ENCODE peak calls at places on chromosomes 11 and 22, in six cellular contexts. Z is colonic mucosa, A is lower lobe of right lung, M is astrocyte of the spinal cord, Y is HCT116, Q is BJ. G is an unnamed sample.

GRCh38 chr11:2748814-2749554 is 49.2 kb upstream of the KCNQ1OT1 start:
- DNase-seq in Z (no peak), A (peak), M (no peak), Y (no peak), Q (no peak), G (no peak)

GRCh38 chr11:73121692-73122091 is 20.4 kb downstream of the FCHSD2 start:
- DNase-seq in Z (no peak), A (no peak), M (no peak), Y (no peak), Q (no peak), G (no peak)

GRCh38 chr22:36734171-36735058 is 30.9 kb upstream of the CACNG2 start:
- DNase-seq in Z (no peak), A (no peak), M (peak), Y (no peak), Q (no peak), G (peak)

GRCh38 chr11:20388096-20389055 is 860 bp downstream of the PRMT3 start:
- DNase-seq in Z (peak), A (no peak), M (peak), Y (no peak), Q (no peak), G (no peak)

GRCh38 chr22:25068701-25069100 is 116.2 kb downstream of the KIAA1671 start:
- DNase-seq in Z (no peak), A (no peak), M (no peak), Y (no peak), Q (no peak), G (no peak)

GRCh38 chr11:88555829-88556202 is 218.3 kb upstream of the CTSC start:
- DNase-seq in Z (no peak), A (no peak), M (peak), Y (no peak), Q (peak), G (peak)

GRCh38 chr11:35424157-35424945 is 5.0 kb upstream of the SLC1A2 start:
- DNase-seq in Z (no peak), A (no peak), M (no peak), Y (no peak), Q (peak), G (peak)

GRCh38 chr11:45890886-45891550 is 5.6 kb downstream of the MAPK8IP1 start:
- DNase-seq in Z (no peak), A (no peak), M (no peak), Y (no peak), Q (no peak), G (no peak)

GRCh38 chr22:31738566-31738965 is 11.4 kb downstream of the PRR14L start:
- DNase-seq in Z (no peak), A (no peak), M (no peak), Y (no peak), Q (no peak), G (no peak)

GRCh38 chr11:95095858-95096587 is 6.4 kb downstream of the ENDOD1 start:
- DNase-seq in Z (no peak), A (no peak), M (peak), Y (no peak), Q (no peak), G (no peak)

GRCh38 chr22:37260939-37261338 is 16.9 kb upstream of the RAC2 start:
- DNase-seq in Z (peak), A (peak), M (peak), Y (peak), Q (no peak), G (no peak)

GRCh38 chr11:16605440-16605970 is 132.9 kb upstream of the C11orf58 start:
- DNase-seq in Z (peak), A (no peak), M (peak), Y (no peak), Q (no peak), G (no peak)

GRCh38 chr11:87391501-87391900 is 353.8 kb downstream of the TMEM135 start:
- DNase-seq in Z (no peak), A (no peak), M (no peak), Y (no peak), Q (no peak), G (no peak)

GRCh38 chr11:111422494-111423249 is 43.6 kb upstream of the POU2AF1 start:
- DNase-seq in Z (peak), A (peak), M (peak), Y (peak), Q (no peak), G (no peak)

GRCh38 chr11:3135491-3136440 is 29.3 kb downstream of the OSBPL5 start:
- DNase-seq in Z (no peak), A (peak), M (no peak), Y (no peak), Q (no peak), G (no peak)

GRCh38 chr11:116414357-116414756 is 358.4 kb downstream of the BUD13 start:
- DNase-seq in Z (no peak), A (no peak), M (no peak), Y (no peak), Q (no peak), G (no peak)

GRCh38 chr11:28521075-28521474 is 412.9 kb downstream of the METTL15 start:
- DNase-seq in Z (no peak), A (no peak), M (no peak), Y (no peak), Q (no peak), G (no peak)

GRCh38 chr11:8671651-8672062 is 10.8 kb downstream of the TRIM66 start:
- DNase-seq in Z (no peak), A (no peak), M (no peak), Y (no peak), Q (no peak), G (no peak)

GRCh38 chr22:26004477-26004876 is 164.8 kb upstream of the SEZ6L start:
- DNase-seq in Z (no peak), A (no peak), M (no peak), Y (no peak), Q (no peak), G (no peak)

GRCh38 chr11:66559141-66559861 is 9.1 kb downstream of the CTSF start:
- DNase-seq in Z (no peak), A (peak), M (no peak), Y (no peak), Q (no peak), G (no peak)

GRCh38 chr22:46454910-46455269 is 82.5 kb downstream of the CELSR1 start:
- DNase-seq in Z (no peak), A (no peak), M (peak), Y (peak), Q (no peak), G (no peak)

GRCh38 chr22:43226368-43226979 is 39.5 kb upstream of the TTLL12 start:
- DNase-seq in Z (no peak), A (no peak), M (peak), Y (no peak), Q (no peak), G (no peak)

GRCh38 chr22:48429621-48430020 is 1398.1 kb downstream of the BRD1 start:
- DNase-seq in Z (no peak), A (no peak), M (no peak), Y (no peak), Q (no peak), G (no peak)

GRCh38 chr11:106461839-106462545 is 384.5 kb downstream of the AASDHPPT start:
- DNase-seq in Z (no peak), A (no peak), M (no peak), Y (no peak), Q (no peak), G (no peak)

GRCh38 chr11:73734996-73735395 is 25.9 kb downstream of the RAB6A start:
- DNase-seq in Z (no peak), A (no peak), M (peak), Y (no peak), Q (no peak), G (no peak)

GRCh38 chr11:81449588-81450155 is 1284.0 kb downstream of the FAM181B start:
- DNase-seq in Z (no peak), A (no peak), M (no peak), Y (no peak), Q (no peak), G (no peak)

GRCh38 chr11:72561856-72562255 is 112.4 kb downstream of the PDE2A start:
- DNase-seq in Z (no peak), A (no peak), M (no peak), Y (no peak), Q (no peak), G (no peak)

GRCh38 chr22:48703265-48703941 is 1124.3 kb downstream of the BRD1 start:
- DNase-seq in Z (no peak), A (peak), M (no peak), Y (no peak), Q (no peak), G (no peak)

GRCh38 chr11:6505577-6506240 is 8.6 kb downstream of the DNHD1 start:
- DNase-seq in Z (no peak), A (no peak), M (peak), Y (peak), Q (peak), G (no peak)

GRCh38 chr22:28931844-28932561 is 48.6 kb downstream of the ZNRF3 start:
- DNase-seq in Z (no peak), A (no peak), M (no peak), Y (no peak), Q (no peak), G (no peak)

GRCh38 chr11:74460481-74461154 is 6.7 kb downstream of the KCNE3 start:
- DNase-seq in Z (no peak), A (no peak), M (no peak), Y (no peak), Q (no peak), G (peak)

GRCh38 chr11:74966651-74967050 is 17.6 kb downstream of the SPCS2 start:
- DNase-seq in Z (no peak), A (no peak), M (peak), Y (no peak), Q (no peak), G (no peak)

GRCh38 chr11:62678770-62679696 is at the start of gene UBXN1:
- DNase-seq in Z (peak), A (peak), M (peak), Y (peak), Q (no peak), G (no peak)

GRCh38 chr11:124415356-124415923 is 9.2 kb downstream of the OR8B4 start:
- DNase-seq in Z (no peak), A (no peak), M (peak), Y (peak), Q (no peak), G (peak)

GRCh38 chr22:26751217-26751616 is 93.8 kb downstream of the MIAT start:
- DNase-seq in Z (no peak), A (no peak), M (peak), Y (no peak), Q (no peak), G (no peak)

GRCh38 chr22:38316340-38317236 is 645 bp downstream of the CSNK1E start:
- DNase-seq in Z (peak), A (peak), M (peak), Y (no peak), Q (no peak), G (no peak)

GRCh38 chr11:2459016-2459725 is 14.4 kb downstream of the KCNQ1 start:
- DNase-seq in Z (no peak), A (no peak), M (no peak), Y (no peak), Q (no peak), G (no peak)

GRCh38 chr22:35326854-35327562 is 27.3 kb downstream of the TOM1 start:
- DNase-seq in Z (no peak), A (no peak), M (no peak), Y (no peak), Q (no peak), G (no peak)

GRCh38 chr11:117916956-117917355 is 12.2 kb downstream of the TMPRSS13 start:
- DNase-seq in Z (no peak), A (no peak), M (no peak), Y (no peak), Q (no peak), G (no peak)

DNA sequence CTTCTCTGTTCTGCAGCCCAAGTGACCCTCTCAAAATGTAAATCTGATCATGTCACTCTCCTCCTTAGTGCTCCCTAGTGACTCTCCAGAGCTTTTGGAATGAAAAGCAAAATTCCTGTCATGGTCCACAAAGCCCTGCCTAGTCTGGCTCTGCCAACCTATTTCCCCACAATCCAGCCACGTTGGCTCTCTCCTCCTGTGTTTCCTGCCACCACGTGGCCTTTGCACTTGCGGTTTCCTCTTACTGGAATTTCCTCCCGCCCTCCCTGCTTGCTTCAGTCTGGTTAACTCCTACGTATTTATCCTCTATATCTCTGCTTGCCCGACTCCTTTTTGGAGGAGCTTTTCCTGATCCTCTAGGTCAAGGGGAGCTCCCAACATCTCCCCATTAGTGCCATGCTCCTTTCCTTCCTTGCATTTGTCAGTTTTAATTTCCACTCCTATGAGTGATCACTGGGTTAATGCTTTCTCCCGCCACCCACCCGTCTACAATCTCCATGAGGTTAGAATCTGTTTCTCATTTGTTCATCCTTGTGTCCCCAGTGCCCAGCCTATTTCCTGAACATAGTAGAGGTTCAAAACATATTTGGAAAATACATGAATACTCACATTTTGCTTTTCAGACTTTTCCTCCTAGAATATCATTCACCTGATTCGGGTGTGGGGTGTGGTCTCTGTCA is 11.5 kb downstream of the NNMT start:
- DNase-seq in Z (peak), A (peak), M (peak), Y (no peak), Q (peak), G (peak)
- H3K4me3 ChIP-seq in Z (no peak), A (peak), M (no peak), Y (no peak), Q (peak), G (peak)

DNA sequence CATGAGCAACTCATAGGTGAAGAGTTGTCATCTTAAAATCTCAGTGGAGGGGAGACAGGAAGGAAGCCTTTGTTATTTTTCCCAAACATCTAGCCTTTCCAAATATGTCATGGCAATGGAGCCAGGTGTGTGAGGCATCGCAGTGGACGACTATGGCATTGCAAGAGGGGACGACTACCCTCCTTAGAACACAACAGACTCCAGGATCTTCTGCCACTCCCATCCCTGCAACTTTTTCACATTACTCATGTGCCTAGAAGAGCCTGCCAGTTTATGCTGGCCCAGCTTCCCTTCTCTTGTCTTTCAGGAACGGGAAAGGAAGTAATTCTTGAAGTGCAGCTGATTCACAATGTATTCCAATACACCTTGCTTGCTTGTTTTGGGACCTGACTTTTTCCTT is 1008.4 kb downstream of the OPCML start:
- DNase-seq in Z (no peak), A (no peak), M (no peak), Y (no peak), Q (no peak), G (no peak)
- TF ChIP-seq CTCF in Z (no peak), A (no peak), M (no peak), Y (no peak), Q (no peak), G (no peak)

GRCh38 chr11:76653674-76654309 is 16.8 kb downstream of the LRRC32 start:
- DNase-seq in Z (peak), A (no peak), M (peak), Y (no peak), Q (peak), G (peak)
- H3K4me3 ChIP-seq in Z (no peak), A (no peak), M (no peak), Y (no peak), Q (no peak), G (no peak)

DNA sequence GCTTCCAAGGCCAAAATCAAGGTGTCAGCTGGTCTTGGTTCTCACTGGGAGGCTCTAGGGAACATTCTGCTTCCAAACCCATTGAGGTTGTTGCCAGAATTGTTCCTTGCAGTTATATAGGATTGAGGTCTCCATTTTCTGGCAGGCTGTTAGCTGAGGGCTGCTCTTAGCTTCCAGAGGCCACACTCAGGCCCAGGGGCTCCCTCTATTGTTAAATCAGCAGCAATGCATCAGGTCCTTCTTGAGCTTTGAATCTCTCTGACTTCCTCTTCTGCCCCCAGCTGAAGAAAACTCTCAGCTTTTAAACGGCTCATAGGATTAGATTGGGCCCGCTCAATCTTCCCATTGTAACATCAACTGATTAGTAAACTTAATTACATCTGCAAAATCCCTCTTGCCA is 39.3 kb upstream of the BSX start:
- DNase-seq in Z (no peak), A (peak), M (peak), Y (peak), Q (no peak), G (no peak)
- TF ChIP-seq CTCF in Z (peak), A (peak), M (peak), Y (peak), Q (peak), G (peak)

DNA sequence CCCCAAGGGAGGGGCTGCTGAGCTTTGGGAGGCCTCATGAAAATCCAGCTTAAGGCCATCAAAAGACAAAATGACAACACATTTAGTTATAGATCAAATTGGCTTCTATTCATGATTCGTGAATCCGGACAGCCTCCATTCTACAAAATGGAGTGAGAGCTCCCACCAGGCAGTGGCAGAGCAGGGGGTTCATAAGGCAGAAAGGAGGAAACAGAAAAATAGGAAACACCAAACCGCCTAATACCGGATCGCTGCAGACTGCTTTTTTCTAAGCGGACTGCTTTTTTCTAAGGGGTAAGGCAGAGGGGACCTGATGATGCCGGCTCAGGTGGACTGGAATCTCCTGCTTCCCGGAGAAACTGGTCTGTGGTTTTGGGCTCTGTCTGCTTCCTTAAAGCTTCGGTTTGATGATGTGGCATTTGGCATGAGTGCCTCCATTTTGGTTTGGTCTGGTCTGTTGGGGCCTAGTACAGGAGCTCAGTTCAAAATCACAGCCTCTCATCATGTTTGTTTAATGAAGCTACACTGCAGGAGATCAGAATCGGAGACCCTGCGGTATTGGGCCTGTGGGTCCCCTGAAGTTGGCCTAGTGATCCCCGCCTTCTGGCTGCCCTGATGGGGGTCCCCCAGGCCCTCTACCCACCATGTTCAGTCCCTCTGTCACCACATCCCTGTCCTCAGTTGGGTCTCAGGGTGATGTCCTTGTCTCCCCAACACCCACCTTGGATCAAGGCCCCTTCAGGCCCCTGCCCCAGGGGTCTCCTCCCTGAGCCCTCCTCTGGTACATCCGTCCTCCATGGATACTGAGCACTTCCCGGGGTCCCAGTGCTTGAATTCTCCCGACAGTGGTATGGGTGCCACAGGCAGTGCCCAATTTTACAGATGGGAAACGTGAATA is 1.2 kb downstream of the ALDH3B1 start:
- DNase-seq in Z (no peak), A (no peak), M (no peak), Y (no peak), Q (no peak), G (no peak)
- H3K4me3 ChIP-seq in Z (peak), A (peak), M (peak), Y (peak), Q (peak), G (peak)

DNA sequence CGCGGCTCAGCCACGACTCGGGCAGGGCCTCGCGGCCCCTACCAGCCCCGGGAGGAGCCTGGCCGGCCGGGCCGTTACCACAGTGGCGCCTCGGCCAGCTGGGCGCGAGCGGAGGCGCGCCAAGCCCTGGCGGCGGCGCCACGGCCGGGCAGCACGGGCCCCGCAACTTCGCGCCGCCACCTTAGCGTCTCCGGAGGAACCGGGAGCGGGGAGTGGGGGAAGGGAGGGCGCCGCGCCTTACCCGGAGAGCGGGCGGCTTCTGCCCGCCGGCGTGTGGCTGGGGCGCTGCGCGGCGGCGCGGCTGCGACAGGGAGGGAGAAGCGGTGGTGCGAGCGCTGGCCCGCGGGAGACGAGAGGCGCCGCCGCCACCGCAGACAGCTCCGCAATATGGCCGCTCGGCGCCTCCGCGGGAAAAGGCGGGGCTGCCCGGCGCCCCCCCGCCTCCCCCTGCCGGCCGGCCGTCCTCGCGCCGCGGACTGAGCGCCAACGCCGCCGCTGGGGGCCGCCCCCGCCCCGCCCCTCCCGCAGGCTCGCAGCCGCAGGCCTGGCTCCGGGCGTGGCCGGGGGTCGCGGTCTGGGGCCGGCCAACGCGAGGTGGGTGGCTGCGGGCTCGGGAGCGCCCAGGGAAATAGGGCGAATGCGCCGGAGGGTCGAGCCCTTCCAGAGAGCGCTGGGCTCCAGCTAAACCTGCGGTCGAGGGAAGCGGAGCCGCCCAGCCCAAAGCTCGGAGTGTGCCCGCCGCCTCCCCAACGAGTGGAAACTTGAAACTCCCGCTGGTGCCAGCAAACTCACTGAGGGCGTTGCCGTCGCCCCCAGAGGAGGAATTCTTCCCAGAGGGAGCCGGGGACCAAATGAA is at the start of gene RDX:
- DNase-seq in Z (peak), A (peak), M (peak), Y (peak), Q (no peak), G (no peak)
- TF ChIP-seq CTCF in Z (no peak), A (no peak), M (no peak), Y (no peak), Q (no peak), G (no peak)

G was measured in AG09309.